ENCODE peak calls at places on chromosomes 2 and 18, in four cellular contexts. O is foreskin fibroblast, M is endothelial cell of umbilical vein, L is thyroid gland. D is an unnamed sample.

GRCh38 chr2:39686470-39686869 is 20.8 kb downstream of the TMEM178A start:
- DNase-seq in O (no peak), L (no peak), M (no peak), D (no peak)

GRCh38 chr2:157393350-157393749 is 50.5 kb downstream of the CYTIP start:
- DNase-seq in M (no peak), L (no peak), O (no peak), D (no peak)

GRCh38 chr2:102872388-102872787 is 110.6 kb downstream of the TMEM182 start:
- DNase-seq in M (no peak), L (no peak), O (no peak), D (no peak)

GRCh38 chr2:28011322-28011737 is 120.8 kb downstream of the BABAM2 start:
- DNase-seq in M (no peak), O (no peak), L (no peak), D (no peak)

GRCh38 chr18:9000736-9001135 is 101.8 kb upstream of the NDUFV2 start:
- DNase-seq in L (no peak), M (no peak), O (peak; percentile 38), D (no peak)

GRCh38 chr2:69988086-69988635 is 26.7 kb upstream of the ASPRV1 start:
- DNase-seq in L (no peak), O (no peak), M (no peak), D (no peak)

GRCh38 chr2:119827866-119828507 is 68.3 kb downstream of the PTPN4 start:
- DNase-seq in O (peak; percentile 28), M (no peak), L (no peak), D (no peak)

GRCh38 chr2:108637304-108637669 is 82.0 kb upstream of the RANBP2 start:
- DNase-seq in O (peak; percentile 86), M (peak; percentile 97), L (peak; percentile 76), D (no peak)

GRCh38 chr2:186328848-186329247 is 157.2 kb upstream of the ZC3H15 start:
- DNase-seq in O (peak; percentile 50), L (no peak), M (no peak), D (no peak)

GRCh38 chr2:108633379-108633778 is 85.9 kb upstream of the RANBP2 start:
- DNase-seq in O (peak; percentile 23), M (peak; percentile 71), L (no peak), D (peak; percentile 55)

GRCh38 chr18:10405014-10405493 is 49.4 kb upstream of the APCDD1 start:
- DNase-seq in L (no peak), O (peak; percentile 56), M (no peak), D (no peak)

GRCh38 chr2:156340818-156341481 is 8.4 kb upstream of the NR4A2 start:
- DNase-seq in O (no peak), L (no peak), M (no peak), D (no peak)

GRCh38 chr2:121598087-121598486 is 51.2 kb downstream of the CLASP1 start:
- DNase-seq in O (no peak), L (no peak), M (no peak), D (no peak)

GRCh38 chr2:12317853-12318426 is 398.8 kb upstream of the TRIB2 start:
- DNase-seq in O (peak; percentile 95), M (peak; percentile 36), L (no peak), D (no peak)

GRCh38 chr2:170711774-170712652 is 3.1 kb upstream of the SP5 start:
- DNase-seq in O (no peak), M (no peak), L (no peak), D (no peak)

GRCh38 chr2:219541611-219542180 is 1.9 kb downstream of the CHPF start:
- DNase-seq in M (peak; percentile 79), O (peak; percentile 70), L (peak; percentile 93), D (peak; percentile 67)

GRCh38 chr2:40554665-40555294 is 102.9 kb upstream of the SLC8A1 start:
- DNase-seq in O (peak; percentile 65), L (peak; percentile 72), M (peak; percentile 69), D (no peak)

GRCh38 chr18:34023471-34023870 is 201.2 kb downstream of the NOL4 start:
- DNase-seq in O (peak; percentile 9), M (no peak), L (no peak), D (no peak)

GRCh38 chr2:28413152-28413895 is 20.7 kb downstream of the FOSL2 start:
- DNase-seq in M (no peak), O (peak; percentile 37), L (no peak), D (no peak)

GRCh38 chr2:219071189-219071816 is 10.6 kb upstream of the IHH start:
- DNase-seq in M (no peak), O (peak; percentile 50), L (no peak), D (no peak)

GRCh38 chr2:132403176-132403575 is 13.4 kb upstream of the GPR39 start:
- DNase-seq in L (no peak), O (no peak), M (no peak), D (no peak)

GRCh38 chr2:235402444-235402843 is 91.4 kb upstream of the AGAP1 start:
- DNase-seq in L (no peak), M (no peak), O (no peak), D (no peak)

GRCh38 chr2:146561996-146562395 is 1282.8 kb upstream of the ACVR2A start:
- DNase-seq in M (no peak), O (no peak), L (no peak), D (no peak)

GRCh38 chr2:175854665-175855064 is 147.4 kb downstream of the LNPK start:
- DNase-seq in L (no peak), O (peak; percentile 87), M (no peak), D (no peak)

GRCh38 chr2:118975133-118975532 is 33.1 kb downstream of the MARCO start:
- DNase-seq in O (no peak), L (no peak), M (no peak), D (no peak)

GRCh38 chr18:56984731-56985130 is 162.2 kb upstream of the BOD1L2 start:
- DNase-seq in M (no peak), L (no peak), O (no peak), D (no peak)

GRCh38 chr2:95024960-95025405 is 525 bp upstream of the MAL start:
- DNase-seq in M (no peak), O (peak; percentile 28), L (no peak), D (no peak)

GRCh38 chr2:181948227-181948626 is 37.4 kb upstream of the PPP1R1C start:
- DNase-seq in O (no peak), M (no peak), L (no peak), D (no peak)

GRCh38 chr2:201127570-201127969 is 11.6 kb downstream of the CFLAR start:
- DNase-seq in L (peak; percentile 78), O (peak; percentile 88), M (peak; percentile 96), D (no peak)

GRCh38 chr2:20141806-20142205 is 83.1 kb downstream of the SDC1 start:
- DNase-seq in L (no peak), M (no peak), O (no peak), D (no peak)

GRCh38 chr2:68362069-68362468 is 3.0 kb upstream of the PLEK start:
- DNase-seq in O (peak; percentile 73), M (peak; percentile 58), L (peak; percentile 67), D (peak; percentile 11)

GRCh38 chr2:109530712-109531111 is 83.1 kb downstream of the SEPTIN10 start:
- DNase-seq in O (no peak), L (peak; percentile 32), M (no peak), D (no peak)

GRCh38 chr2:23418490-23418911 is 33.5 kb downstream of the KLHL29 start:
- DNase-seq in O (peak; percentile 90), L (no peak), M (no peak), D (no peak)

GRCh38 chr18:79639072-79639829 is 40.4 kb upstream of the CTDP1 start:
- DNase-seq in M (no peak), O (no peak), L (no peak), D (no peak)

GRCh38 chr18:79634593-79634992 is 45.0 kb upstream of the CTDP1 start:
- DNase-seq in O (no peak), M (no peak), L (no peak), D (no peak)

GRCh38 chr18:79637921-79638855 is 41.4 kb upstream of the CTDP1 start:
- DNase-seq in O (peak; percentile 19), M (no peak), L (no peak), D (no peak)

GRCh38 chr18:79635127-79635726 is 44.4 kb upstream of the CTDP1 start:
- DNase-seq in L (no peak), O (no peak), M (no peak), D (no peak)

GRCh38 chr18:79637181-79637920 is 42.3 kb upstream of the CTDP1 start:
- DNase-seq in L (no peak), M (no peak), O (no peak), D (no peak)
- H3K4me3 ChIP-seq in L (no peak overlapping the region), M (no peak overlapping the region), O (no peak overlapping the region), D (no peak overlapping the region)

DNA sequence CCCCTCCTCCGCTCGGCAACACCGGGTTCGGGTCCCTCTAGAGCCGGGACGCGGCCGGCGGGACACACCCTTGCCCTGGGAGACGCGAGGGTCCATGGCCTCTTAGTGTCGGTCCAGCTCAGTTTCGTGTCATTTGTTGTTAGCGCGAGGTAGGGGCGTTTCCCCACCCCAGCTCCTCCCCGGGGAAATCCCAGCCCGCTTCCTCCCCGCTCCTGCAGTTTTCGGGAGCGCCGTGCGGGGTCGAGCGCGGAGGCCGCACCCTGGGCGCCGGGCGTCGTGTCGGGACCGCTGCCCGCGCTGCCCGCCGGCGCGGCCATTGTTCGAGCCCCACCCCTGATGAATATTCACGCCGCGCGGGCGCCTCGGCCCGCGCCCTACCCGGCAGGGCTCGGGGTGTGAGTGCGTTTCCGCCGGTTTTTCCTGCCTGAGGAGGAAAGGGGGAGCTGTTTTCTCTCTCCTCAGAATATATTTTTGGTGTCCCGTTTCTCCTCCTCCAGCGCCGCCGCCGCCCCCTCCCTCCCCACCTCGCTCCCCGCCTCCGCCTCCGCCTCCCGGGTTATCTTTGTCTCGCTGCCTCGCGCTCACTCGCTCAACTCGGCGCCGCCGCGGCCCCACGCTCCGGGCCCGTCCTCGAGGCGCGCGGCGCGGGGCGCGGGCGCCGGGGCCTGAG is at the start of gene MAP4K4:
- DNase-seq in O (peak; percentile 94), L (peak; percentile 76), M (peak; percentile 67), D (peak; percentile 23)
- TF ChIP-seq CTCF in O (peak; percentile 14), L (peak; percentile 23), M (no peak), D (no peak)

GRCh38 chr18:46324087-46324486 is 219.9 kb downstream of the HAUS1 start:
- DNase-seq in O (no peak), L (peak; percentile 26), M (no peak), D (no peak)
- H3K4me3 ChIP-seq in O (no peak overlapping the region), L (no peak overlapping the region), M (no peak overlapping the region), D (no peak overlapping the region)

GRCh38 chr18:7805880-7806279 is 238.8 kb downstream of the PTPRM start:
- DNase-seq in L (no peak), O (no peak), M (no peak), D (no peak)
- TF ChIP-seq CTCF in L (no peak), O (no peak), M (no peak), D (no peak)

GRCh38 chr18:80172056-80172455 is 63.0 kb downstream of the ADNP2 start:
- DNase-seq in L (no peak), O (no peak), M (no peak), D (no peak)

GRCh38 chr18:80173060-80173459 is 64.0 kb downstream of the ADNP2 start:
- DNase-seq in L (no peak), M (no peak), O (no peak), D (no peak)

GRCh38 chr18:80170395-80171094 is 61.5 kb downstream of the ADNP2 start:
- DNase-seq in O (no peak), L (peak; percentile 46), M (no peak), D (no peak)

GRCh38 chr18:80169607-80170006 is 60.5 kb downstream of the ADNP2 start:
- DNase-seq in O (peak; percentile 34), M (no peak), L (no peak), D (no peak)

GRCh38 chr18:80171190-80171872 is 62.3 kb downstream of the ADNP2 start:
- DNase-seq in O (peak; percentile 61), L (peak; percentile 77), M (peak; percentile 12), D (no peak)
- H3K4me3 ChIP-seq in O (peak overlapping the region; percentile 15), L (peak overlapping the region; percentile 6), M (no peak overlapping the region), D (no peak overlapping the region)

GRCh38 chr2:112345030-112346027 is 69.9 kb downstream of the ZC3H6 start:
- DNase-seq in M (no peak), L (no peak), O (no peak), D (no peak)
- TF ChIP-seq CTCF in M (no peak), L (no peak), O (no peak), D (no peak)

GRCh38 chr18:62982600-62983251 is 267.4 kb downstream of the PHLPP1 start:
- DNase-seq in O (peak; percentile 78), M (peak; percentile 65), L (peak; percentile 71), D (peak; percentile 7)
- H3K4me3 ChIP-seq in O (peak overlapping the region; percentile 21), M (no peak overlapping the region), L (no peak overlapping the region), D (no peak overlapping the region)

D was measured in LNCaP clone FGC.